ENCODE peak calls at places on chromosomes 13 and 19, in six cellular contexts. One of them, this sample, is unnamed.

GRCh38 chr19:58305065-58305931 is at the start of gene ERVK3-1:
- DNase-seq in activated CD4-positive, alpha-beta T cell treated with anti-CD3 and anti-CD28 coated beads for 24 hours: peak
- DNase-seq in ELF-1: peak
- DNase-seq in endothelial cell: peak
- DNase-seq in frontal cortex: peak
- DNase-seq in stimulated activated CD4-positive, alpha-beta T cell treated with anti-CD3 and anti-CD28 coated beads, Interleukin-2, amount 100 ng/mL, for 48 hours: peak
- DNase-seq in this sample: peak

GRCh38 chr13:36297259-36297599 is 385 bp downstream of the CCDC169 start:
- DNase-seq in activated CD4-positive, alpha-beta T cell treated with anti-CD3 and anti-CD28 coated beads for 24 hours: no peak
- DNase-seq in ELF-1: no peak
- DNase-seq in endothelial cell: no peak
- DNase-seq in frontal cortex: peak
- DNase-seq in stimulated activated CD4-positive, alpha-beta T cell treated with anti-CD3 and anti-CD28 coated beads, Interleukin-2, amount 100 ng/mL, for 48 hours: no peak
- DNase-seq in this sample: no peak

GRCh38 chr13:40982772-40983171 is 36.3 kb downstream of the ELF1 start:
- DNase-seq in activated CD4-positive, alpha-beta T cell treated with anti-CD3 and anti-CD28 coated beads for 24 hours: no peak
- DNase-seq in ELF-1: no peak
- DNase-seq in endothelial cell: peak
- DNase-seq in frontal cortex: no peak
- DNase-seq in stimulated activated CD4-positive, alpha-beta T cell treated with anti-CD3 and anti-CD28 coated beads, Interleukin-2, amount 100 ng/mL, for 48 hours: no peak
- DNase-seq in this sample: no peak

GRCh38 chr13:97468331-97468730 is 34.4 kb downstream of the RAP2A start:
- DNase-seq in activated CD4-positive, alpha-beta T cell treated with anti-CD3 and anti-CD28 coated beads for 24 hours: no peak
- DNase-seq in ELF-1: no peak
- DNase-seq in endothelial cell: no peak
- DNase-seq in frontal cortex: no peak
- DNase-seq in stimulated activated CD4-positive, alpha-beta T cell treated with anti-CD3 and anti-CD28 coated beads, Interleukin-2, amount 100 ng/mL, for 48 hours: no peak
- DNase-seq in this sample: no peak

GRCh38 chr13:33794576-33794975 is 23.4 kb upstream of the RFC3 start:
- DNase-seq in activated CD4-positive, alpha-beta T cell treated with anti-CD3 and anti-CD28 coated beads for 24 hours: no peak
- DNase-seq in ELF-1: no peak
- DNase-seq in endothelial cell: no peak
- DNase-seq in frontal cortex: no peak
- DNase-seq in stimulated activated CD4-positive, alpha-beta T cell treated with anti-CD3 and anti-CD28 coated beads, Interleukin-2, amount 100 ng/mL, for 48 hours: no peak
- DNase-seq in this sample: no peak

GRCh38 chr19:48390188-48391099 is 907 bp downstream of the KDELR1 start:
- DNase-seq in activated CD4-positive, alpha-beta T cell treated with anti-CD3 and anti-CD28 coated beads for 24 hours: peak
- DNase-seq in ELF-1: peak
- DNase-seq in endothelial cell: peak
- DNase-seq in frontal cortex: peak
- DNase-seq in stimulated activated CD4-positive, alpha-beta T cell treated with anti-CD3 and anti-CD28 coated beads, Interleukin-2, amount 100 ng/mL, for 48 hours: peak
- DNase-seq in this sample: peak

GRCh38 chr19:32881766-32882165 is 12.2 kb upstream of the SLC7A9 start:
- DNase-seq in activated CD4-positive, alpha-beta T cell treated with anti-CD3 and anti-CD28 coated beads for 24 hours: no peak
- DNase-seq in ELF-1: no peak
- DNase-seq in endothelial cell: no peak
- DNase-seq in frontal cortex: no peak
- DNase-seq in stimulated activated CD4-positive, alpha-beta T cell treated with anti-CD3 and anti-CD28 coated beads, Interleukin-2, amount 100 ng/mL, for 48 hours: no peak
- DNase-seq in this sample: no peak

GRCh38 chr13:98221234-98221633 is 44.2 kb upstream of the RNF113B start:
- DNase-seq in activated CD4-positive, alpha-beta T cell treated with anti-CD3 and anti-CD28 coated beads for 24 hours: no peak
- DNase-seq in ELF-1: no peak
- DNase-seq in endothelial cell: no peak
- DNase-seq in frontal cortex: no peak
- DNase-seq in stimulated activated CD4-positive, alpha-beta T cell treated with anti-CD3 and anti-CD28 coated beads, Interleukin-2, amount 100 ng/mL, for 48 hours: no peak
- DNase-seq in this sample: no peak

GRCh38 chr19:1955171-1956142 is 14.5 kb downstream of the CSNK1G2 start:
- DNase-seq in activated CD4-positive, alpha-beta T cell treated with anti-CD3 and anti-CD28 coated beads for 24 hours: no peak
- DNase-seq in ELF-1: no peak
- DNase-seq in endothelial cell: no peak
- DNase-seq in frontal cortex: no peak
- DNase-seq in stimulated activated CD4-positive, alpha-beta T cell treated with anti-CD3 and anti-CD28 coated beads, Interleukin-2, amount 100 ng/mL, for 48 hours: no peak
- DNase-seq in this sample: no peak